ENCODE peak calls at places on chromosomes 2 and 18, in seven cellular contexts. One of them, this sample, is unnamed.

GRCh38 chr2:166766220-166766619 is 122.1 kb upstream of the XIRP2 start:
- DNase-seq in HCT116: no peak
- DNase-seq in SK-N-SH: no peak
- DNase-seq in HepG2: no peak
- DNase-seq in T47D: peak; percentile 1
- DNase-seq in K562: peak; percentile 22
- DNase-seq in H1: no peak
- DNase-seq in this sample: no peak

GRCh38 chr2:167946367-167946955 is 300.9 kb downstream of the STK39 start:
- DNase-seq in HCT116: no peak
- DNase-seq in SK-N-SH: no peak
- DNase-seq in HepG2: no peak
- DNase-seq in T47D: no peak
- DNase-seq in K562: no peak
- DNase-seq in H1: no peak
- DNase-seq in this sample: no peak

GRCh38 chr2:205775091-205775876 is 93.0 kb downstream of the NRP2 start:
- DNase-seq in HCT116: no peak
- DNase-seq in SK-N-SH: peak; percentile 61
- DNase-seq in HepG2: no peak
- DNase-seq in T47D: no peak
- DNase-seq in K562: no peak
- DNase-seq in H1: no peak
- DNase-seq in this sample: no peak

GRCh38 chr2:43524180-43524965 is 71.5 kb downstream of the THADA start:
- DNase-seq in HCT116: no peak
- DNase-seq in SK-N-SH: no peak
- DNase-seq in HepG2: no peak
- DNase-seq in T47D: no peak
- DNase-seq in K562: no peak
- DNase-seq in H1: no peak
- DNase-seq in this sample: no peak

GRCh38 chr2:189312211-189312610 is 129.1 kb upstream of the WDR75 start:
- DNase-seq in HCT116: no peak
- DNase-seq in SK-N-SH: no peak
- DNase-seq in HepG2: no peak
- DNase-seq in T47D: no peak
- DNase-seq in K562: no peak
- DNase-seq in H1: no peak
- DNase-seq in this sample: no peak

GRCh38 chr18:52046842-52047241 is 293.2 kb upstream of the DCC start:
- DNase-seq in HCT116: no peak
- DNase-seq in SK-N-SH: no peak
- DNase-seq in HepG2: no peak
- DNase-seq in T47D: no peak
- DNase-seq in K562: no peak
- DNase-seq in H1: no peak
- DNase-seq in this sample: no peak

GRCh38 chr2:144071461-144071860 is 448.5 kb downstream of the ZEB2 start:
- DNase-seq in HCT116: no peak
- DNase-seq in SK-N-SH: no peak
- DNase-seq in HepG2: peak; percentile 7
- DNase-seq in T47D: peak; percentile 19
- DNase-seq in K562: peak; percentile 9
- DNase-seq in H1: no peak
- DNase-seq in this sample: no peak

GRCh38 chr2:201768918-201769317 is 11.8 kb downstream of the ALS2 start:
- DNase-seq in HCT116: no peak
- DNase-seq in SK-N-SH: no peak
- DNase-seq in HepG2: no peak
- DNase-seq in T47D: no peak
- DNase-seq in K562: no peak
- DNase-seq in H1: no peak
- DNase-seq in this sample: no peak

GRCh38 chr2:15556311-15556930 is 4.7 kb downstream of the NBAS start:
- DNase-seq in HCT116: no peak
- DNase-seq in SK-N-SH: no peak
- DNase-seq in HepG2: no peak
- DNase-seq in T47D: no peak
- DNase-seq in K562: peak; percentile 81
- DNase-seq in H1: no peak
- DNase-seq in this sample: no peak

GRCh38 chr2:11286749-11287148 is 57.7 kb downstream of the ROCK2 start:
- DNase-seq in HCT116: no peak
- DNase-seq in SK-N-SH: peak; percentile 23
- DNase-seq in HepG2: no peak
- DNase-seq in T47D: no peak
- DNase-seq in K562: no peak
- DNase-seq in H1: no peak
- DNase-seq in this sample: no peak

GRCh38 chr2:29923110-29923721 is 1.8 kb upstream of the ALK start:
- DNase-seq in HCT116: peak; percentile 42
- DNase-seq in SK-N-SH: peak; percentile 71
- DNase-seq in HepG2: peak; percentile 68
- DNase-seq in T47D: peak; percentile 74
- DNase-seq in K562: peak; percentile 70
- DNase-seq in H1: no peak
- DNase-seq in this sample: no peak

GRCh38 chr2:23545811-23546210 is 160.8 kb downstream of the KLHL29 start:
- DNase-seq in HCT116: no peak
- DNase-seq in SK-N-SH: peak; percentile 88
- DNase-seq in HepG2: no peak
- DNase-seq in T47D: no peak
- DNase-seq in K562: no peak
- DNase-seq in H1: no peak
- DNase-seq in this sample: no peak

GRCh38 chr2:122300758-122301157 is 545.3 kb downstream of the TSN start:
- DNase-seq in HCT116: no peak
- DNase-seq in SK-N-SH: no peak
- DNase-seq in HepG2: no peak
- DNase-seq in T47D: no peak
- DNase-seq in K562: peak; percentile 34
- DNase-seq in H1: no peak
- DNase-seq in this sample: no peak

GRCh38 chr2:161415041-161415440 is 1.1 kb upstream of the TBR1 start:
- DNase-seq in HCT116: no peak
- DNase-seq in SK-N-SH: peak; percentile 41
- DNase-seq in HepG2: no peak
- DNase-seq in T47D: peak; percentile 7
- DNase-seq in K562: no peak
- DNase-seq in H1: no peak
- DNase-seq in this sample: no peak

GRCh38 chr2:455913-456312 is 168.0 kb upstream of the ALKAL2 start:
- DNase-seq in HCT116: no peak
- DNase-seq in SK-N-SH: no peak
- DNase-seq in HepG2: no peak
- DNase-seq in T47D: no peak
- DNase-seq in K562: no peak
- DNase-seq in H1: no peak
- DNase-seq in this sample: no peak

GRCh38 chr2:13581471-13581870 is 864.7 kb downstream of the TRIB2 start:
- DNase-seq in HCT116: no peak
- DNase-seq in SK-N-SH: no peak
- DNase-seq in HepG2: no peak
- DNase-seq in T47D: peak; percentile 52
- DNase-seq in K562: no peak
- DNase-seq in H1: no peak
- DNase-seq in this sample: no peak

GRCh38 chr2:197189770-197190434 is 120.7 kb downstream of the ANKRD44 start:
- DNase-seq in HCT116: no peak
- DNase-seq in SK-N-SH: no peak
- DNase-seq in HepG2: no peak
- DNase-seq in T47D: no peak
- DNase-seq in K562: no peak
- DNase-seq in H1: no peak
- DNase-seq in this sample: no peak

GRCh38 chr2:207825033-207825957 is 55.6 kb upstream of the FZD5 start:
- DNase-seq in HCT116: no peak
- DNase-seq in SK-N-SH: no peak
- DNase-seq in HepG2: no peak
- DNase-seq in T47D: no peak
- DNase-seq in K562: no peak
- DNase-seq in H1: no peak
- DNase-seq in this sample: no peak

DNA sequence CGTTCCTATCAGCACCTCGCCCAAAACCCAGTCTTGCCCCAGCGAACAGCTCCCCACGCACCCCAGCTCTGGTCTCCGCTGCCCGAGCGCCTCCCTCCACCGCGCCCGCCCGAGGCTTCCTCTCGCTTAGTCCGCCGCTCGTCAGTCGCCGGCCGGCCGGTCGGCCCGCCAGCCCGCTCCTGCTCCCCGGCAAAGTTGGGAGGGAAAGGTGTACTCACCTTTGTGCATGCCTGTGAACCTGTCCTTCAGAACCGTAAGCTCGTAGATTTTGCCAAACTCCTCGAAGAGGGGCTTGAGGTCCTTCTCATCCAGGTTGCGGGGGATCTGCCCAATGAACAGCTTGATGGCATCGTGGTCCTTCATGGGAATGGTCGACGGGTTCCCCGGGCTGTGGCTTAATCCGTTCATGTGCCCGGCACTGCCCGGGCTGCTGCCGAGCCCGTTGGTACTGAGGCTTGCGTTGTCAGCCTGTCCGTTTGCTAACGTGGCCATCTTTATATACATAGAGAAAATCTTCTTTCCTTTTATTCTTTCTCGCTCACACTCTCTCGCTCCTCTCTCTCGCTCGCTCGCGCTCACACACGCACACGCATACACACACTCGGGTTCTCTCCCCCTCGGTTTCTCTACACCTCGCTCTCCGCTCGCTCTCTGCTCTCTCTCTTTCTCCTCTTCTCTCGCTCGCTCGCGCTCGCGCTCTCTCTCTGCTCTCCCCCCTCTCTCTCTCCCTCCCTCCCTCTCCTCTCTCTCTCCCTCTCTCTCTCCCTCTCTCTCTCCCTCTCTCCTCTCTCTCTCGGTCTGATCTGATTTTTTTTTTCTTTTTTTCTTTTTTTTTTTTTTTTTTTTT is at the start of gene CELF4:
- DNase-seq in HCT116: no peak
- DNase-seq in SK-N-SH: peak; percentile 77
- DNase-seq in HepG2: no peak
- DNase-seq in T47D: peak; percentile 26
- DNase-seq in K562: no peak
- DNase-seq in H1: no peak
- DNase-seq in this sample: no peak
- TF ChIP-seq JUND in HCT116: no peak
- TF ChIP-seq JUND in SK-N-SH: no peak
- TF ChIP-seq JUND in HepG2: no peak
- TF ChIP-seq JUND in T47D: no peak
- TF ChIP-seq JUND in K562: no peak
- TF ChIP-seq JUND in H1: peak; percentile 10
- TF ChIP-seq JUND in this sample: no peak

GRCh38 chr2:77977486-77978063 is 455.4 kb upstream of the LRRTM4 start:
- DNase-seq in HCT116: no peak
- DNase-seq in SK-N-SH: no peak
- DNase-seq in HepG2: no peak
- DNase-seq in T47D: peak; percentile 37
- DNase-seq in K562: peak; percentile 1
- DNase-seq in H1: no peak
- DNase-seq in this sample: no peak
- TF ChIP-seq JUND in HCT116: no peak
- TF ChIP-seq JUND in SK-N-SH: no peak
- TF ChIP-seq JUND in HepG2: no peak
- TF ChIP-seq JUND in T47D: no peak
- TF ChIP-seq JUND in K562: no peak
- TF ChIP-seq JUND in H1: no peak
- TF ChIP-seq JUND in this sample: no peak

GRCh38 chr2:118881490-118882129 is 34.2 kb upstream of the EN1 start:
- DNase-seq in HCT116: peak; percentile 55
- DNase-seq in SK-N-SH: peak; percentile 58
- DNase-seq in HepG2: peak; percentile 62
- DNase-seq in T47D: peak; percentile 90
- DNase-seq in K562: peak; percentile 64
- DNase-seq in H1: peak; percentile 57
- DNase-seq in this sample: no peak
- TF ChIP-seq JUND in HCT116: no peak
- TF ChIP-seq JUND in SK-N-SH: no peak
- TF ChIP-seq JUND in HepG2: no peak
- TF ChIP-seq JUND in T47D: no peak
- TF ChIP-seq JUND in K562: no peak
- TF ChIP-seq JUND in H1: no peak
- TF ChIP-seq JUND in this sample: no peak

GRCh38 chr2:98573426-98573825 is 34.9 kb downstream of the COA5 start:
- DNase-seq in HCT116: no peak
- DNase-seq in SK-N-SH: no peak
- DNase-seq in HepG2: no peak
- DNase-seq in T47D: no peak
- DNase-seq in K562: no peak
- DNase-seq in H1: no peak
- DNase-seq in this sample: no peak
- TF ChIP-seq JUND in HCT116: no peak
- TF ChIP-seq JUND in SK-N-SH: no peak
- TF ChIP-seq JUND in HepG2: no peak
- TF ChIP-seq JUND in T47D: no peak
- TF ChIP-seq JUND in K562: no peak
- TF ChIP-seq JUND in H1: no peak
- TF ChIP-seq JUND in this sample: no peak